ENCODE peak calls at places on chromosomes 11 and 22, in four cellular contexts. One of them, this sample, is unnamed. For H3K9me3, the result is how much of the 10 kb centered on the place peaks cover.

GRCh38 chr11:115930276-115930675 is 426.1 kb upstream of the CADM1 start:
- DNase-seq in fibroblast of lung: peak
- DNase-seq in A549: no peak
- DNase-seq in gastrocnemius medialis: no peak
- DNase-seq in this sample: no peak

GRCh38 chr22:35739642-35740041 is 22.0 kb downstream of the APOL5 start:
- DNase-seq in gastrocnemius medialis: no peak
- DNase-seq in fibroblast of lung: no peak
- DNase-seq in A549: peak
- DNase-seq in this sample: no peak

GRCh38 chr11:2691991-2692841 is 7.6 kb downstream of the KCNQ1OT1 start:
- DNase-seq in gastrocnemius medialis: no peak
- DNase-seq in A549: no peak
- DNase-seq in fibroblast of lung: no peak
- DNase-seq in this sample: no peak

GRCh38 chr11:2100361-2101170 is 38.6 kb downstream of the IGF2 start:
- DNase-seq in A549: no peak
- DNase-seq in fibroblast of lung: no peak
- DNase-seq in gastrocnemius medialis: no peak
- DNase-seq in this sample: no peak

GRCh38 chr22:23065495-23066122 is 4.7 kb upstream of the GNAZ start:
- DNase-seq in gastrocnemius medialis: no peak
- DNase-seq in fibroblast of lung: no peak
- DNase-seq in A549: no peak
- DNase-seq in this sample: no peak

GRCh38 chr11:134821422-134821821 is 409.4 kb upstream of the B3GAT1 start:
- DNase-seq in A549: no peak
- DNase-seq in fibroblast of lung: no peak
- DNase-seq in gastrocnemius medialis: no peak
- DNase-seq in this sample: no peak

GRCh38 chr22:17199131-17199731 is 20.0 kb downstream of the ADA2 start:
- DNase-seq in fibroblast of lung: peak
- DNase-seq in A549: no peak
- DNase-seq in gastrocnemius medialis: peak
- DNase-seq in this sample: no peak

GRCh38 chr11:100550910-100551309 is 136.2 kb upstream of the ARHGAP42 start:
- DNase-seq in fibroblast of lung: no peak
- DNase-seq in A549: no peak
- DNase-seq in gastrocnemius medialis: no peak
- DNase-seq in this sample: no peak

GRCh38 chr11:101759771-101760450 is 154.9 kb upstream of the CEP126 start:
- DNase-seq in A549: peak
- DNase-seq in fibroblast of lung: no peak
- DNase-seq in gastrocnemius medialis: no peak
- DNase-seq in this sample: no peak

GRCh38 chr11:2434506-2435255 is 9.6 kb downstream of the TRPM5 start:
- DNase-seq in A549: no peak
- DNase-seq in fibroblast of lung: no peak
- DNase-seq in gastrocnemius medialis: no peak
- DNase-seq in this sample: no peak

GRCh38 chr11:77244277-77245014 is 57.0 kb downstream of the GDPD4 start:
- DNase-seq in gastrocnemius medialis: no peak
- DNase-seq in fibroblast of lung: peak
- DNase-seq in A549: peak
- DNase-seq in this sample: no peak

GRCh38 chr11:102843474-102843873 is at the start of gene MMP3:
- DNase-seq in fibroblast of lung: peak
- DNase-seq in gastrocnemius medialis: no peak
- DNase-seq in A549: no peak
- DNase-seq in this sample: no peak

GRCh38 chr11:87033561-87033960 is 4.2 kb upstream of the TMEM135 start:
- DNase-seq in A549: no peak
- DNase-seq in gastrocnemius medialis: no peak
- DNase-seq in fibroblast of lung: no peak
- DNase-seq in this sample: no peak

GRCh38 chr11:65574147-65574962 is 1.5 kb upstream of the EHBP1L1 start:
- DNase-seq in gastrocnemius medialis: peak
- DNase-seq in A549: peak
- DNase-seq in fibroblast of lung: peak
- DNase-seq in this sample: peak

GRCh38 chr22:24445481-24446290 is 18.3 kb downstream of the ADORA2A start:
- DNase-seq in fibroblast of lung: no peak
- DNase-seq in A549: no peak
- DNase-seq in gastrocnemius medialis: no peak
- DNase-seq in this sample: no peak

GRCh38 chr11:2693271-2693833 is 6.4 kb downstream of the KCNQ1OT1 start:
- DNase-seq in A549: no peak
- DNase-seq in fibroblast of lung: no peak
- DNase-seq in gastrocnemius medialis: no peak
- DNase-seq in this sample: no peak

GRCh38 chr11:130462101-130462885 is 13.8 kb downstream of the ADAMTS15 start:
- DNase-seq in A549: no peak
- DNase-seq in fibroblast of lung: no peak
- DNase-seq in gastrocnemius medialis: no peak
- DNase-seq in this sample: no peak

GRCh38 chr11:99585606-99586005 is 564.9 kb downstream of the CNTN5 start:
- DNase-seq in A549: no peak
- DNase-seq in gastrocnemius medialis: no peak
- DNase-seq in fibroblast of lung: peak
- DNase-seq in this sample: no peak

GRCh38 chr11:44126304-44126703 is 30.8 kb downstream of the EXT2 start:
- DNase-seq in gastrocnemius medialis: no peak
- DNase-seq in A549: no peak
- DNase-seq in fibroblast of lung: no peak
- DNase-seq in this sample: no peak

GRCh38 chr22:43433904-43434600 is 22.2 kb downstream of the MPPED1 start:
- DNase-seq in A549: no peak
- DNase-seq in gastrocnemius medialis: no peak
- DNase-seq in fibroblast of lung: no peak
- DNase-seq in this sample: no peak

GRCh38 chr11:508956-509355 is 1.9 kb upstream of the RNH1 start:
- DNase-seq in gastrocnemius medialis: no peak
- DNase-seq in fibroblast of lung: no peak
- DNase-seq in A549: no peak
- DNase-seq in this sample: no peak

GRCh38 chr11:102599642-102600261 is 25.4 kb downstream of the MMP20 start:
- DNase-seq in gastrocnemius medialis: no peak
- DNase-seq in fibroblast of lung: peak
- DNase-seq in A549: peak
- DNase-seq in this sample: no peak

GRCh38 chr22:46758867-46759290 is 3.6 kb upstream of the TBC1D22A start:
- DNase-seq in A549: peak
- DNase-seq in gastrocnemius medialis: no peak
- DNase-seq in fibroblast of lung: peak
- DNase-seq in this sample: no peak

GRCh38 chr22:38110863-38111852 is 674 bp upstream of the BAIAP2L2 start:
- DNase-seq in A549: peak
- DNase-seq in fibroblast of lung: no peak
- DNase-seq in gastrocnemius medialis: no peak
- DNase-seq in this sample: no peak

GRCh38 chr22:38110008-38110862 is at the start of gene BAIAP2L2:
- DNase-seq in gastrocnemius medialis: no peak
- DNase-seq in fibroblast of lung: no peak
- DNase-seq in A549: peak
- DNase-seq in this sample: no peak

GRCh38 chr22:38109391-38110000 is 988 bp downstream of the BAIAP2L2 start:
- DNase-seq in gastrocnemius medialis: no peak
- DNase-seq in fibroblast of lung: no peak
- DNase-seq in A549: peak
- DNase-seq in this sample: no peak

GRCh38 chr22:38112361-38112760 is 1.9 kb upstream of the BAIAP2L2 start:
- DNase-seq in A549: no peak
- DNase-seq in gastrocnemius medialis: no peak
- DNase-seq in fibroblast of lung: no peak
- DNase-seq in this sample: no peak

DNA sequence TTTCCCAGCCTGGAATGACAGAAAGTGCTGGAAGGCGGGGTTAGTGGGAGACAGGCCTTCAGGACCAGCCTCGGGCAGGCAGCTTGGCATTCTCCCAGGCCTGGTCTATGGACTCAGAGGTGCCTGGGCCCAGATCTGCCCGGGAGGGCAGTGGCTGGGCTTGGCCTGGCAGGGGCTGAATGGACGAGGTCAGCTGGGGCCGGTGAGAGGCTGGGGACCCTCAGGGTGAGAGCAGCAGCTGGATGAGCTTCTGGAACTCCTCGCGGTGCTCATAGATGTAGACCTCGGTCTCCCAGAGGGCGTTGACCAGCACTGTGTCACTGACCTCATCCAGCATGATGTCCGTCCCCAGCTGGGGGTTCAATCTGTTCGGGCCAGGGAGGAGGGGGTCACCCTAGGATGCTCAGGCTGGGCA is 1.5 kb upstream of the BAIAP2L2 start:
- DNase-seq in gastrocnemius medialis: no peak
- DNase-seq in A549: no peak
- DNase-seq in fibroblast of lung: no peak
- DNase-seq in this sample: no peak
- TF ChIP-seq CTCF in gastrocnemius medialis: no peak
- TF ChIP-seq CTCF in A549: no peak
- TF ChIP-seq CTCF in fibroblast of lung: no peak
- TF ChIP-seq CTCF in this sample: no peak

GRCh38 chr22:31919730-31920129 is 24.6 kb upstream of the YWHAH start:
- DNase-seq in fibroblast of lung: no peak
- DNase-seq in gastrocnemius medialis: no peak
- DNase-seq in A549: no peak
- DNase-seq in this sample: no peak
- H3K4me3 ChIP-seq in fibroblast of lung: no peak
- H3K4me3 ChIP-seq in gastrocnemius medialis: no peak
- H3K4me3 ChIP-seq in A549: no peak
- H3K4me3 ChIP-seq in this sample: no peak

GRCh38 chr11:107102692-107103463 is 84.6 kb upstream of the GUCY1A2 start:
- DNase-seq in A549: peak
- DNase-seq in gastrocnemius medialis: no peak
- DNase-seq in fibroblast of lung: no peak
- DNase-seq in this sample: no peak
- H3K9me3 ChIP-seq in A549: under half
- H3K9me3 ChIP-seq in gastrocnemius medialis: under half
- H3K9me3 ChIP-seq in fibroblast of lung: under half
- H3K9me3 ChIP-seq in this sample: under half

GRCh38 chr11:17905477-17905876 is 107.4 kb downstream of the SERGEF start:
- DNase-seq in gastrocnemius medialis: no peak
- DNase-seq in A549: no peak
- DNase-seq in fibroblast of lung: no peak
- DNase-seq in this sample: no peak

GRCh38 chr11:17907046-17907445 is 105.8 kb downstream of the SERGEF start:
- DNase-seq in gastrocnemius medialis: no peak
- DNase-seq in A549: no peak
- DNase-seq in fibroblast of lung: no peak
- DNase-seq in this sample: no peak

DNA sequence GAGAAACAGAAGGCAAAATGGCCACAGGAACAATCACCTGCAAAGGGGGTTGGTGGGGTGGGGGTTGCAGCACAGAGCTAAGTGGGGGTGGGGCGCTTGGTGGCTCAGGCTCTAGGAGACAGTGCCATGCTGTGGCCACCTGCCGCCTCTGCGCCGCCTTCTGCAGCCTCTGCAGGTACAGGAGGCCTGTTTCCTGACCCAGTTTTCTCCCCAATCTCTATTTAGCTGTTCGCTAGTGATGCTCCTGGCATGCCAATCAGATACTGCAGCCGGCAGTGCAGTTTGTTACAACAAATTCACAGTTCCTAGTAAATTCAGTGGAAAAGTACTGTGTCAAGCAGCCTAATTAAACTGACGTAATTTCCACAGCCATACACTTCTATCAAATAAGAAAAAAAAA is 106.4 kb downstream of the SERGEF start:
- DNase-seq in A549: peak
- DNase-seq in gastrocnemius medialis: no peak
- DNase-seq in fibroblast of lung: no peak
- DNase-seq in this sample: no peak
- TF ChIP-seq CTCF in A549: no peak
- TF ChIP-seq CTCF in gastrocnemius medialis: no peak
- TF ChIP-seq CTCF in fibroblast of lung: no peak
- TF ChIP-seq CTCF in this sample: no peak

GRCh38 chr11:68009391-68010000 is 631 bp upstream of the ALDH3B1 start:
- DNase-seq in fibroblast of lung: peak
- DNase-seq in gastrocnemius medialis: no peak
- DNase-seq in A549: peak
- DNase-seq in this sample: no peak

GRCh38 chr11:68012044-68012842 is 2.1 kb downstream of the ALDH3B1 start:
- DNase-seq in fibroblast of lung: no peak
- DNase-seq in gastrocnemius medialis: no peak
- DNase-seq in A549: peak
- DNase-seq in this sample: no peak

GRCh38 chr11:68011046-68011943 is 1.2 kb downstream of the ALDH3B1 start:
- DNase-seq in A549: no peak
- DNase-seq in gastrocnemius medialis: no peak
- DNase-seq in fibroblast of lung: peak
- DNase-seq in this sample: no peak

GRCh38 chr11:68008381-68009337 is 1.5 kb upstream of the ALDH3B1 start:
- DNase-seq in fibroblast of lung: no peak
- DNase-seq in gastrocnemius medialis: no peak
- DNase-seq in A549: no peak
- DNase-seq in this sample: no peak

GRCh38 chr11:68010058-68011041 is at the start of gene ALDH3B1:
- DNase-seq in gastrocnemius medialis: peak
- DNase-seq in A549: peak
- DNase-seq in fibroblast of lung: peak
- DNase-seq in this sample: peak
- H3K4me3 ChIP-seq in gastrocnemius medialis: peak
- H3K4me3 ChIP-seq in A549: peak
- H3K4me3 ChIP-seq in fibroblast of lung: peak
- H3K4me3 ChIP-seq in this sample: peak

DNA sequence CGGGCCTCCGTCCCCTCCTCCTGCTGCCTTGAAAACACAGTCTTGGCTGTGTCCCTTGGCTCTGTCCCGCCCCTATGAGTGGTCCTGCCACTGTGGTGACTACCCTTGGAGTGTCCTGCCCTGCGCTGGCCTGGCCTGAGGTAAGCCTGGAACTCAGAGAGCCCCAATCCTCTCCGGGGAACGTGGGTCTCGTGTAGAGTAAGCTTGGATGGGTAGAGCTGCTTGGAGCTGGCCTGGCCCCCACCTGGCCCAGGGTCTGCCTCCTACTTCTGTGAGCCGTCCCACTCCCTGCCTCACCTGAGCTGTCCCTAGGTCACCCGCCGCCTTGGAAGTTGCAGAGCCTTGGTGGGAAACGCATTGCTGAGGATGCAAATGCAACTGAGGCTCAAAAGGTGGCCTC is 347.1 kb downstream of the CTTN start:
- DNase-seq in gastrocnemius medialis: no peak
- DNase-seq in fibroblast of lung: no peak
- DNase-seq in A549: no peak
- DNase-seq in this sample: no peak
- H3K9me3 ChIP-seq in gastrocnemius medialis: under half
- H3K9me3 ChIP-seq in fibroblast of lung: under half
- H3K9me3 ChIP-seq in A549: under half
- H3K9me3 ChIP-seq in this sample: under half

GRCh38 chr11:123773026-123773425 is 18.7 kb upstream of the OR6X1 start:
- DNase-seq in A549: no peak
- DNase-seq in fibroblast of lung: no peak
- DNase-seq in gastrocnemius medialis: no peak
- DNase-seq in this sample: no peak
- TF ChIP-seq CTCF in A549: no peak
- TF ChIP-seq CTCF in fibroblast of lung: no peak
- TF ChIP-seq CTCF in gastrocnemius medialis: no peak
- TF ChIP-seq CTCF in this sample: no peak

This sample was measured in thoracic aorta.